ENCODE peak calls at places on chromosome 4, in four cellular contexts. D is IMR-90, B is suprapubic skin, Q is lower leg skin. P is an unnamed sample.

GRCh38 chr4:16893141-16893571 is 5.3 kb downstream of the LDB2 start:
- DNase-seq in Q (no peak), D (peak), B (no peak), P (no peak)

GRCh38 chr4:164765096-164765495 is 11.2 kb downstream of the SMIM31 start:
- DNase-seq in D (no peak), B (no peak), Q (no peak), P (no peak)

GRCh38 chr4:159946983-159947645 is 844.2 kb downstream of the RAPGEF2 start:
- DNase-seq in Q (no peak), D (peak), B (no peak), P (peak)

GRCh38 chr4:19791422-19792113 is 460.1 kb upstream of the SLIT2 start:
- DNase-seq in D (peak), B (no peak), Q (no peak), P (no peak)

GRCh38 chr4:31467781-31468180 is 747.6 kb downstream of the PCDH7 start:
- DNase-seq in Q (no peak), B (no peak), D (no peak), P (no peak)

GRCh38 chr4:101039367-101039766 is 308.0 kb downstream of the PPP3CA start:
- DNase-seq in D (no peak), B (no peak), Q (no peak), P (no peak)

GRCh38 chr4:13325744-13326143 is 158.4 kb downstream of the RAB28 start:
- DNase-seq in B (no peak), D (no peak), Q (no peak), P (no peak)

GRCh38 chr4:101033986-101034385 is 313.3 kb downstream of the PPP3CA start:
- DNase-seq in Q (no peak), B (no peak), D (no peak), P (no peak)

GRCh38 chr4:30538794-30539193 is 181.4 kb upstream of the PCDH7 start:
- DNase-seq in Q (no peak), D (no peak), B (no peak), P (no peak)

GRCh38 chr4:37953620-37954325 is 6.4 kb upstream of the PTTG2 start:
- DNase-seq in B (no peak), Q (no peak), D (peak), P (no peak)

GRCh38 chr4:117334451-117335188 is 249.2 kb upstream of the TRAM1L1 start:
- DNase-seq in D (no peak), Q (no peak), B (no peak), P (no peak)

GRCh38 chr4:67437974-67438713 is 107.2 kb downstream of the CENPC start:
- DNase-seq in D (peak), Q (no peak), B (no peak), P (no peak)

GRCh38 chr4:80678413-80678812 is 342.9 kb downstream of the CFAP299 start:
- DNase-seq in Q (no peak), D (no peak), B (no peak), P (no peak)

GRCh38 chr4:146952896-146953295 is 7.2 kb upstream of the TTC29 start:
- DNase-seq in D (no peak), B (no peak), Q (no peak), P (no peak)

GRCh38 chr4:22554670-22555069 is 38.8 kb upstream of the ADGRA3 start:
- DNase-seq in Q (no peak), D (no peak), B (no peak), P (no peak)

GRCh38 chr4:157810137-157810774 is 362.6 kb downstream of the GASK1B start:
- DNase-seq in B (no peak), Q (no peak), D (no peak), P (no peak)

GRCh38 chr4:75598390-75598789 is 31.9 kb downstream of the CDKL2 start:
- DNase-seq in B (no peak), Q (no peak), D (peak), P (no peak)

GRCh38 chr4:185566425-185566824 is 31.1 kb upstream of the PDLIM3 start:
- DNase-seq in Q (peak), D (no peak), B (no peak), P (no peak)

GRCh38 chr4:6761540-6762243 is 20.8 kb upstream of the KIAA0232 start:
- DNase-seq in Q (no peak), B (no peak), D (no peak), P (peak)

GRCh38 chr4:57077550-57078311 is 32.5 kb downstream of the IGFBP7 start:
- DNase-seq in Q (no peak), D (peak), B (no peak), P (no peak)

GRCh38 chr4:15717647-15718416 is 15.0 kb downstream of the BST1 start:
- DNase-seq in D (peak), B (no peak), Q (no peak), P (no peak)

GRCh38 chr4:153620352-153620751 is 63.7 kb upstream of the TLR2 start:
- DNase-seq in Q (no peak), B (no peak), D (peak), P (no peak)

GRCh38 chr4:76904646-76905190 is 6.8 kb upstream of the SOWAHB start:
- DNase-seq in Q (no peak), B (no peak), D (no peak), P (no peak)

GRCh38 chr4:65139998-65140397 is 530.3 kb downstream of the EPHA5 start:
- DNase-seq in B (no peak), Q (no peak), D (no peak), P (no peak)

GRCh38 chr4:105122334-105122733 is 24.3 kb upstream of the TET2 start:
- DNase-seq in B (no peak), D (no peak), Q (no peak), P (peak)

GRCh38 chr4:105126311-105127153 is 20.1 kb upstream of the TET2 start:
- DNase-seq in Q (no peak), D (peak), B (no peak), P (no peak)

GRCh38 chr4:1384675-1385372 is 21.4 kb downstream of the NKX1-1 start:
- DNase-seq in B (no peak), D (no peak), Q (peak), P (no peak)

GRCh38 chr4:40629401-40630334 is at the start of gene RBM47:
- DNase-seq in B (peak), Q (peak), D (peak), P (peak)

GRCh38 chr4:12924253-12924652 is 559.9 kb downstream of the RAB28 start:
- DNase-seq in Q (no peak), B (no peak), D (no peak), P (no peak)

GRCh38 chr4:36758779-36759178 is 477.4 kb downstream of the DTHD1 start:
- DNase-seq in D (no peak), B (no peak), Q (no peak), P (no peak)

GRCh38 chr4:36757623-36758311 is 476.4 kb downstream of the DTHD1 start:
- DNase-seq in Q (no peak), D (no peak), B (no peak), P (no peak)

GRCh38 chr4:36758312-36758690 is 476.9 kb downstream of the DTHD1 start:
- DNase-seq in D (no peak), Q (no peak), B (no peak), P (no peak)

GRCh38 chr4:36747277-36748129 is 466.1 kb downstream of the DTHD1 start:
- DNase-seq in D (no peak), B (no peak), Q (no peak), P (no peak)

GRCh38 chr4:36753048-36753447 is 471.6 kb downstream of the DTHD1 start:
- DNase-seq in B (no peak), Q (no peak), D (no peak), P (no peak)
- TF ChIP-seq POLR2A in B (no peak), Q (no peak), D (no peak), P (no peak)

GRCh38 chr4:98686847-98687246 is 28.4 kb upstream of the TSPAN5 start:
- DNase-seq in Q (no peak), D (no peak), B (no peak), P (no peak)

GRCh38 chr4:98682719-98683118 is 24.3 kb upstream of the TSPAN5 start:
- DNase-seq in B (no peak), Q (no peak), D (peak), P (no peak)

GRCh38 chr4:98686046-98686385 is 27.6 kb upstream of the TSPAN5 start:
- DNase-seq in D (no peak), B (no peak), Q (no peak), P (no peak)

GRCh38 chr4:98687876-98688275 is 29.5 kb upstream of the TSPAN5 start:
- DNase-seq in Q (no peak), D (no peak), B (no peak), P (no peak)

GRCh38 chr4:98685225-98686045 is 27.0 kb upstream of the TSPAN5 start:
- DNase-seq in D (no peak), Q (no peak), B (no peak), P (no peak)
- TF ChIP-seq POLR2A in D (no peak), Q (no peak), B (no peak), P (no peak)

GRCh38 chr4:122824616-122825015 is 2.0 kb upstream of the FGF2 start:
- DNase-seq in Q (no peak), B (no peak), D (peak), P (no peak)

GRCh38 chr4:122826000-122826595 is 533 bp upstream of the FGF2 start:
- DNase-seq in Q (no peak), B (no peak), D (peak), P (no peak)

GRCh38 chr4:122827258-122827887 is 742 bp downstream of the FGF2 start:
- DNase-seq in D (peak), Q (peak), B (peak), P (no peak)

GRCh38 chr4:122827899-122828601 is 1.4 kb downstream of the FGF2 start:
- DNase-seq in Q (no peak), D (peak), B (no peak), P (no peak)

DNA sequence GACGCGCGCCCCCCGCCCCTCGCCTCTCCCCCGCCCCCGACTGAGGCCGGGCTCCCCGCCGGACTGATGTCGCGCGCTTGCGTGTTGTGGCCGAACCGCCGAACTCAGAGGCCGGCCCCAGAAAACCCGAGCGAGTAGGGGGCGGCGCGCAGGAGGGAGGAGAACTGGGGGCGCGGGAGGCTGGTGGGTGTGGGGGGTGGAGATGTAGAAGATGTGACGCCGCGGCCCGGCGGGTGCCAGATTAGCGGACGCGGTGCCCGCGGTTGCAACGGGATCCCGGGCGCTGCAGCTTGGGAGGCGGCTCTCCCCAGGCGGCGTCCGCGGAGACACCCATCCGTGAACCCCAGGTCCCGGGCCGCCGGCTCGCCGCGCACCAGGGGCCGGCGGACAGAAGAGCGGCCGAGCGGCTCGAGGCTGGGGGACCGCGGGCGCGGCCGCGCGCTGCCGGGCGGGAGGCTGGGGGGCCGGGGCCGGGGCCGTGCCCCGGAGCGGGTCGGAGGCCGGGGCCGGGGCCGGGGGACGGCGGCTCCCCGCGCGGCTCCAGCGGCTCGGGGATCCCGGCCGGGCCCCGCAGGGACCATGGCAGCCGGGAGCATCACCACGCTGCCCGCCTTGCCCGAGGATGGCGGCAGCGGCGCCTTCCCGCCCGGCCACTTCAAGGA is at the start of gene FGF2:
- DNase-seq in D (peak), B (peak), Q (peak), P (no peak)
- TF ChIP-seq POLR2A in D (peak), B (peak), Q (no peak), P (peak)

DNA sequence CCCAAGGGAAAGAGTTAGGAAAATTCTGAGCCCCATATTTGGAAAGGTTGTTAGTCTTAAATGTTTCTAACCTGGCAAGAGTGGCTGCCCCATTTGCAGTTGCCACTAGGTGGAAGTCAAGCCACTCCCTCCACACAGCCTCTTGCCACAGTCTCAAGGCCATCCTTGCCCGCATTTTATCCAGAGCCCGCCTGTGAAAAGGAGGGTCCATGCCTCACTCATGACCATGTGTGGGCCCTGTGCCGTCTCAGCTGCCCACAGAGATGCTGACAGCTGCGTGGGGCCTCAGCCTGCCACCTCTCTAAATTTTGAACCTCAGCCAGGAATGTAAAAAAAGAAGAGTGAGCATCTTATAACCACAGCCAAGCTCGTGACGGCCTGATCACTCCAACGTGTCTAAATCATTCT is 201.5 kb upstream of the FAM241A start:
- DNase-seq in B (no peak), Q (peak), D (no peak), P (no peak)
- TF ChIP-seq POLR2A in B (no peak), Q (no peak), D (no peak), P (no peak)

P was measured in H54.